ENCODE peak calls at places on chromosomes 13 and 19, in seven cellular contexts. T is uterus, K is SK-N-SH, Q is choroid plexus epithelial cell, J is ascending aorta, I is fibroblast of mammary gland, O is cardiac fibroblast. S is an unnamed sample.

GRCh38 chr19:53823380-53824120 is 564 bp downstream of the NLRP12 start:
- DNase-seq in T (no peak), K (no peak), Q (no peak), J (no peak), I (no peak), O (no peak), S (no peak)

GRCh38 chr13:23578411-23579071 is 8.3 kb downstream of the TNFRSF19 start:
- DNase-seq in T (peak; percentile 74), K (peak; percentile 76), Q (peak; percentile 84), J (peak; percentile 72), I (peak; percentile 62), O (peak; percentile 72), S (peak; percentile 95)

GRCh38 chr13:50511877-50512332 is 331.6 kb downstream of the DLEU7 start:
- DNase-seq in T (no peak), K (no peak), Q (no peak), J (no peak), I (no peak), O (no peak), S (peak; percentile 46)

GRCh38 chr19:1066748-1067340 is at the start of gene ARHGAP45:
- DNase-seq in T (no peak), K (peak; percentile 66), Q (no peak), J (no peak), I (no peak), O (no peak), S (peak; percentile 88)

GRCh38 chr19:42683917-42684513 is 56.3 kb downstream of the PSG3 start:
- DNase-seq in T (no peak), K (peak; percentile 9), Q (peak; percentile 63), J (no peak), I (peak; percentile 39), O (peak; percentile 56), S (peak; percentile 42)

GRCh38 chr19:45405435-45406164 is 731 bp upstream of the PPP1R13L start:
- DNase-seq in T (peak; percentile 88), K (peak; percentile 93), Q (peak; percentile 90), J (peak; percentile 94), I (peak; percentile 90), O (peak; percentile 96), S (peak; percentile 87)

GRCh38 chr19:33293255-33294057 is 8.9 kb downstream of the CEBPA start:
- DNase-seq in T (peak; percentile 32), K (no peak), Q (peak; percentile 86), J (no peak), I (peak; percentile 85), O (peak; percentile 80), S (no peak)

GRCh38 chr13:66234159-66234558 is 996.0 kb downstream of the PCDH9 start:
- DNase-seq in T (no peak), K (no peak), Q (no peak), J (no peak), I (no peak), O (no peak), S (no peak)

GRCh38 chr13:77918391-77919261 is at the start of gene EDNRB:
- DNase-seq in T (peak; percentile 35), K (peak; percentile 39), Q (peak; percentile 57), J (peak; percentile 67), I (peak; percentile 43), O (peak; percentile 54), S (peak; percentile 25)

GRCh38 chr13:24627090-24627714 is 53.0 kb upstream of the ATP12A start:
- DNase-seq in T (no peak), K (peak; percentile 49), Q (no peak), J (no peak), I (peak; percentile 20), O (no peak), S (no peak)

GRCh38 chr19:5718032-5718578 is 1.8 kb downstream of the LONP1 start:
- DNase-seq in T (no peak), K (no peak), Q (peak; percentile 61), J (no peak), I (peak; percentile 53), O (peak; percentile 69), S (no peak)

GRCh38 chr19:12353375-12353774 is 12.1 kb downstream of the ZNF442 start:
- DNase-seq in T (no peak), K (no peak), Q (no peak), J (no peak), I (no peak), O (no peak), S (no peak)

GRCh38 chr19:5718579-5719273 is 1.2 kb downstream of the LONP1 start:
- DNase-seq in T (no peak), K (no peak), Q (peak; percentile 93), J (no peak), I (peak; percentile 75), O (peak; percentile 89), S (peak; percentile 70)

GRCh38 chr19:16764793-16765433 is 45.3 kb downstream of the NWD1 start:
- DNase-seq in T (no peak), K (no peak), Q (no peak), J (no peak), I (no peak), O (no peak), S (no peak)

GRCh38 chr19:51503891-51504290 is 2.3 kb upstream of the SIGLEC12 start:
- DNase-seq in T (no peak), K (no peak), Q (no peak), J (no peak), I (no peak), O (no peak), S (no peak)

GRCh38 chr13:87661471-87661870 is 9.7 kb upstream of the SLITRK5 start:
- DNase-seq in T (no peak), K (no peak), Q (peak; percentile 64), J (no peak), I (peak; percentile 9), O (no peak), S (no peak)

GRCh38 chr13:114027826-114028225 is 54.0 kb upstream of the C13orf46 start:
- DNase-seq in T (no peak), K (no peak), Q (no peak), J (no peak), I (no peak), O (no peak), S (no peak)

GRCh38 chr13:76516013-76516412 is 370.2 kb downstream of the KCTD12 start:
- DNase-seq in T (no peak), K (no peak), Q (peak; percentile 93), J (no peak), I (peak; percentile 89), O (peak; percentile 94), S (no peak)

GRCh38 chr19:41753936-41754529 is 1.3 kb upstream of the CEACAM6 start:
- DNase-seq in T (no peak), K (peak; percentile 49), Q (peak; percentile 43), J (no peak), I (peak; percentile 31), O (peak; percentile 48), S (peak; percentile 56)

GRCh38 chr13:57631607-57632275 is at the start of gene PCDH17:
- DNase-seq in T (no peak), K (peak; percentile 62), Q (peak; percentile 38), J (peak; percentile 64), I (no peak), O (peak; percentile 44), S (no peak)

GRCh38 chr13:105087941-105088340 is 1447.5 kb downstream of the EFNB2 start:
- DNase-seq in T (no peak), K (no peak), Q (no peak), J (no peak), I (no peak), O (no peak), S (no peak)

GRCh38 chr19:14059093-14059480 is 2.8 kb downstream of the PALM3 start:
- DNase-seq in T (no peak), K (peak; percentile 66), Q (no peak), J (no peak), I (no peak), O (no peak), S (peak; percentile 35)

GRCh38 chr19:49690656-49691242 is at the start of gene CPT1C:
- DNase-seq in T (peak; percentile 85), K (peak; percentile 96), Q (peak; percentile 71), J (peak; percentile 82), I (peak; percentile 74), O (peak; percentile 69), S (no peak)
- H3K4me3 ChIP-seq in T (peak within 1 kb of the TSS; percentile 39), K (peak within 1 kb of the TSS; percentile 81), Q (peak within 1 kb of the TSS; percentile 50), J (peak within 1 kb of the TSS; percentile 46), I (peak within 1 kb of the TSS; percentile 60), O (peak within 1 kb of the TSS; percentile 53), S (no peak within 1 kb of the TSS)

GRCh38 chr19:35123573-35123972 is 8.0 kb downstream of the FXYD3 start:
- DNase-seq in T (no peak), K (no peak), Q (no peak), J (peak; percentile 93), I (no peak), O (peak; percentile 33), S (no peak)
- H3K4me3 ChIP-seq in T (no peak overlapping the region), K (no peak overlapping the region), Q (no peak overlapping the region), J (no peak overlapping the region), I (no peak overlapping the region), O (no peak overlapping the region), S (no peak overlapping the region)

GRCh38 chr19:2099054-2099501 is 2.4 kb downstream of the IZUMO4 start:
- DNase-seq in T (no peak), K (no peak), Q (no peak), J (no peak), I (no peak), O (no peak), S (no peak)
- H3K4me3 ChIP-seq in T (no peak overlapping the region), K (no peak overlapping the region), Q (no peak overlapping the region), J (no peak overlapping the region), I (no peak overlapping the region), O (no peak overlapping the region), S (no peak overlapping the region)

GRCh38 chr19:58585442-58586130 is 12.5 kb upstream of the MZF1 start:
- DNase-seq in T (no peak), K (no peak), Q (no peak), J (no peak), I (no peak), O (no peak), S (no peak)

GRCh38 chr19:58582985-58583384 is 9.8 kb upstream of the MZF1 start:
- DNase-seq in T (no peak), K (no peak), Q (no peak), J (peak; percentile 57), I (no peak), O (no peak), S (no peak)

GRCh38 chr19:58586131-58586765 is 13.1 kb upstream of the MZF1 start:
- DNase-seq in T (no peak), K (no peak), Q (no peak), J (peak; percentile 60), I (no peak), O (no peak), S (no peak)

GRCh38 chr19:58581227-58582141 is 8.3 kb upstream of the MZF1 start:
- DNase-seq in T (peak; percentile 87), K (no peak), Q (peak; percentile 94), J (peak; percentile 92), I (peak; percentile 89), O (peak; percentile 94), S (peak; percentile 92)

DNA sequence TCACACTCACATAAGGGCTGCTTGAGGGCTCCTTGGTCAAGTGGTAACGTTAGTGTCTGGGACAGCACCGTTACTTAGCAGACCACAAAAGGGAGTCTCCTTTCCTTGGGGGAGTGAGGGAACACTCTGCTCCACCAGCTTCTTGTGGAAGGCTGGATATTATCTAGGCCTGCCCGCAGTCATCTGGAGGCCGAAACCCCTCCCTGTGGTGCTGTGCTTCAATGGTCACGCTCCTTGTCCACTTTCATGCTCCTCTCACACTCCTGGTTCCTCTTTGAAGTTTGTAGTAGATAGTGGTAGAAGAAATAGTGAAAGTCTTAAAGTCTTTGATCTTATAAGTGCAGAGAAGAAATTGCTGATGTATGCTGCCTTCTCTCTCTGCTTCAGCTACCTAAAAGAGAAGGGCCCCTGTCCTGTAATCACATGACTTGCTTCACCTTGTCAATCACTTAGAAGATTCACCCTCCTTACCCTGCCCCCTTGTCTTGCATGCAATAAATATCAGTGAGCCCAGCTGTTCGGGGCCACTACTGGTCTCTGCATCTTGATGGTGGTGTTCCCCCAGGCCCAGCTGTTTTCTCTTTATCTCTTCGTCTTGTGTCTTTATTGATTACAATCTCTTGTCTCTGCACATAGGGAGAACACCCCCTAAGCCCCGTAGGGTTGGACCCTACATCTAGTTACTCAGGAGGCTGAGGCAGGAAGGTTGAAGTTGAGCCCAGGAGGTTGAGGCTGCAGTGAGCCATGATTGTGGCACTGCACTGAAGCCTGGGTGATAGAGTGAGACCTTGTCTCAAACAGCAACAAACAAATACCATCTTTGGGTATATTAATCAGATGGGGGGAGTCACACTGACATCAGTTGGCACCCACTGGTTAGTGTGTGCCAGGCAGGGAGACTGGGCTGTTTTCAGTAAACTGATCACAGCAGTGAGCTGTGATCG is 11.6 kb upstream of the MZF1 start:
- DNase-seq in T (no peak), K (no peak), Q (no peak), J (no peak), I (no peak), O (no peak), S (no peak)
- H3K4me3 ChIP-seq in T (no peak overlapping the region), K (no peak overlapping the region), Q (no peak overlapping the region), J (no peak overlapping the region), I (no peak overlapping the region), O (no peak overlapping the region), S (no peak overlapping the region)